ENCODE peak calls at places on chromosomes 12 and 14, in four cellular contexts. B is neural crest cell, Z is HFF-Myc, T is foreskin fibroblast. I is an unnamed sample.

GRCh38 chr12:16358896-16359295 is 11.5 kb downstream of the MGST1 start:
- DNase-seq in B (no peak), Z (no peak), T (no peak), I (no peak)

GRCh38 chr14:80658733-80659132 is 282.8 kb downstream of the CEP128 start:
- DNase-seq in B (no peak), Z (no peak), T (no peak), I (no peak)

GRCh38 chr14:100278702-100279101 is 27.5 kb downstream of the SLC25A29 start:
- DNase-seq in B (no peak), Z (peak), T (peak), I (no peak)

GRCh38 chr14:65847065-65847847 is 434.7 kb downstream of the FUT8 start:
- DNase-seq in B (no peak), Z (no peak), T (no peak), I (no peak)

GRCh38 chr12:55972906-55973597 is 826 bp upstream of the RAB5B start:
- DNase-seq in B (no peak), Z (no peak), T (peak), I (no peak)

GRCh38 chr14:99257673-99258221 is 14.2 kb downstream of the BCL11B start:
- DNase-seq in B (no peak), Z (no peak), T (no peak), I (no peak)

GRCh38 chr12:62957233-62957953 is 22.4 kb upstream of the PPM1H start:
- DNase-seq in B (no peak), Z (no peak), T (no peak), I (no peak)

GRCh38 chr12:64625243-64626077 is 15.2 kb downstream of the RASSF3 start:
- DNase-seq in B (no peak), Z (peak), T (peak), I (peak)

GRCh38 chr12:131752457-131752856 is 41.6 kb downstream of the SFSWAP start:
- DNase-seq in B (no peak), Z (no peak), T (no peak), I (no peak)

GRCh38 chr12:113302925-113303640 is 31.8 kb downstream of the SLC8B1 start:
- DNase-seq in B (no peak), Z (no peak), T (no peak), I (no peak)

GRCh38 chr12:20508362-20508761 is 140.0 kb downstream of the PDE3A start:
- DNase-seq in B (no peak), Z (no peak), T (no peak), I (no peak)

GRCh38 chr12:130799051-130799450 is 40.0 kb downstream of the STX2 start:
- DNase-seq in B (no peak), Z (no peak), T (no peak), I (no peak)

GRCh38 chr12:34291426-34291901 is 269.2 kb downstream of the ALG10 start:
- DNase-seq in B (no peak), Z (no peak), T (no peak), I (no peak)

GRCh38 chr14:71408362-71409035 is 501.2 kb downstream of the PCNX1 start:
- DNase-seq in B (no peak), Z (no peak), T (no peak), I (no peak)

GRCh38 chr12:49665384-49665783 is 41.8 kb downstream of the FMNL3 start:
- DNase-seq in B (no peak), Z (no peak), T (no peak), I (no peak)

GRCh38 chr12:49666176-49666575 is 41.0 kb downstream of the FMNL3 start:
- DNase-seq in B (no peak), Z (no peak), T (no peak), I (no peak)

GRCh38 chr12:49662998-49663843 is 39.9 kb downstream of the PRPF40B start:
- DNase-seq in B (no peak), Z (peak), T (peak), I (peak)

GRCh38 chr12:49664591-49665146 is 41.3 kb downstream of the PRPF40B start:
- DNase-seq in B (no peak), Z (no peak), T (no peak), I (no peak)

GRCh38 chr12:49664167-49664566 is 40.8 kb downstream of the PRPF40B start:
- DNase-seq in B (no peak), Z (no peak), T (no peak), I (no peak)
- TF ChIP-seq CTCF in B (no peak), Z (no peak), T (no peak), I (no peak)

GRCh38 chr14:105498430-105499255 is 7.6 kb downstream of the TEDC1 start:
- DNase-seq in B (no peak), Z (no peak), T (no peak), I (no peak)

GRCh38 chr14:105501504-105502291 is 10.7 kb downstream of the TEDC1 start:
- DNase-seq in B (no peak), Z (no peak), T (no peak), I (no peak)

GRCh38 chr14:105500726-105501101 is 9.7 kb downstream of the TEDC1 start:
- DNase-seq in B (no peak), Z (no peak), T (no peak), I (no peak)

GRCh38 chr14:105499256-105500035 is 8.4 kb downstream of the TEDC1 start:
- DNase-seq in B (peak), Z (no peak), T (no peak), I (no peak)

DNA sequence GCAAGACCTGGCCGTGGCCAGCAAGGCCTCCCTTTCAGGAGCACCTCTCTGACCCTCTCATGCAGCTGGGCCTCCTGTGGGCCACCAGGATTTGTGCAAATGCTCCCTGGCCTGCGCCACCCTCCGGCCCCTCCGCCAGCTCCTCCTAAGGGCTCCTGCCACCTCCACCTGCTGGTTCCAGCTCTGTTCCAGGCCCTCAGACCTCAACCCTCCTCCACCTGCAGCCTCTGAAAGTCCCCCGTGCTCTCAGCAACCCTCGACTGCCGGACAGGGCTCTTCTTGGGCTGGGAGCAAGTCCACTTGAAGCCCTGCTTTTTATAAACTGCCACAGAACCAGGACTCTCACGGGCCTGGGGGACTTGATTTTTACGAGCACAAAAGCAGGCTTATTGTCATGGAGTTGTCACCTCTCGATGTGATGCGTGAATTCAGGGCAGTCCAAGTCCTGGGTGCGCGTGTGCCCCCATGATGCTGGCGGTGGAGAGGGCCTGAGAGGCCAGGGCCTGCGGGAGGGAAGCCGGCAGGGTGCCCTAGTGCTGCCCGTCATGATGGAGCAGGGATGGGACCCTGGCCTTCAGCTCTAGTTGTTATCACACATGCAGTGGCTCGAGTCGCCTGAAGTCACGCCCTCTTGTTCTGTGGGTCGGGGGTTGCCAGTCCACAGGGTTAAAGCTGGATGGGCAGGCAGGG is 9.1 kb downstream of the TEDC1 start:
- DNase-seq in B (no peak), Z (no peak), T (no peak), I (no peak)
- TF ChIP-seq CTCF in B (no peak), Z (no peak), T (no peak), I (no peak)

GRCh38 chr14:58950555-58950954 is 237.9 kb upstream of the DAAM1 start:
- DNase-seq in B (no peak), Z (no peak), T (no peak), I (no peak)
- TF ChIP-seq CTCF in B (no peak), Z (no peak), T (no peak), I (no peak)

GRCh38 chr12:81330480-81330879 is 252.6 kb downstream of the ACSS3 start:
- DNase-seq in B (no peak), Z (no peak), T (no peak), I (no peak)
- TF ChIP-seq CTCF in B (peak), Z (no peak), T (no peak), I (no peak)

GRCh38 chr12:57897296-57897974 is 43.9 kb upstream of the ATP23 start:
- DNase-seq in B (no peak), Z (no peak), T (no peak), I (no peak)

GRCh38 chr12:57895337-57896138 is 45.8 kb upstream of the ATP23 start:
- DNase-seq in B (no peak), Z (no peak), T (peak), I (no peak)

GRCh38 chr12:57896139-57896436 is 45.3 kb upstream of the ATP23 start:
- DNase-seq in B (no peak), Z (no peak), T (no peak), I (no peak)

GRCh38 chr12:57898308-57898970 is 42.9 kb upstream of the ATP23 start:
- DNase-seq in B (no peak), Z (no peak), T (no peak), I (no peak)

DNA sequence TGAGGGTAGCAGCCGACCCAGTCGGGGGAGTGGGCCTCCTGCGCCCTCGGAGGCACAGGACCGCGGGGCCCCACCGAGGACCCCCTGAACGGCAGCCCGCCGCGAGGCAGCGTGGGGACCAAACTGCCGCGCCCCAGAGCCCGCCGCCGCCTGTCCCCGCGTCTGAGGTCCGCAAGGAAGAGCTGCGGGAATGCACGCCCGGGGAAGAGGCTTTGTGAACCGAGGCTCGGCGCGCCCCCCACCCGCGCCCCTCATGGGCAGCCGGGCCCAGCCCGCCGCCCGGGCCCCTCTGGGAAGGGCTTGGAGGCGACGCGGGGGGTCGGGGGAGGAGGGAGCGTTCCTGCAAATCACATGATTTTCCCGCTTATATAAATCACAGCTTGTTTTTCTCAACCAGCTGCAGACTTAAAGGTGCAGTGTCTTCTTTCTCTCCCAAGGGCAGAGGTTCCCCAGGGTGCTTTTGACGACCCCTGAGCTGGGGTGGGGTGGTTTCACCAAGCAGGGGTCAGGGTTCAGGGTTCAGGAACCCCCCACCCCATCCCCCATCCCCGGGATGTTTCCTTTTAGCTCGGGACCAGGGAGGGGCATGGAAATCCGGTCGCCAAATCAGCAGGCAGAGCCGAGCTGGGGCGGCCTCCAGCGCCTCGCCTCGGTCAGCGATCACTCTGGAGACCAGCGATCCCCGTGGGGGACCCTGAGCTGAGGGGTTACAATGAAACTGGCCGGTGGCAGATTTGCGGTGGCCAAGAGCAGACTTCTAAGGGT is 44.7 kb upstream of the ATP23 start:
- DNase-seq in B (peak), Z (no peak), T (peak), I (peak)
- TF ChIP-seq CTCF in B (no peak), Z (no peak), T (peak), I (peak)

GRCh38 chr12:4717806-4718205 is 2.4 kb upstream of the GALNT8 start:
- DNase-seq in B (no peak), Z (no peak), T (no peak), I (no peak)
- TF ChIP-seq CTCF in B (no peak), Z (no peak), T (no peak), I (no peak)

GRCh38 chr12:115583591-115583990 is 693.9 kb downstream of the MED13L start:
- DNase-seq in B (no peak), Z (no peak), T (no peak), I (no peak)
- TF ChIP-seq CTCF in B (no peak), Z (no peak), T (no peak), I (no peak)

GRCh38 chr12:102543494-102543893 is 63.1 kb upstream of the IGF1 start:
- DNase-seq in B (no peak), Z (no peak), T (no peak), I (no peak)
- TF ChIP-seq CTCF in B (no peak), Z (peak), T (peak), I (peak)

GRCh38 chr14:32013083-32013482 is 64.0 kb upstream of the ARHGAP5 start:
- DNase-seq in B (no peak), Z (no peak), T (no peak), I (no peak)
- TF ChIP-seq CTCF in B (peak), Z (no peak), T (no peak), I (no peak)

GRCh38 chr12:17975763-17976162 is 114.2 kb downstream of the RERGL start:
- DNase-seq in B (no peak), Z (no peak), T (no peak), I (no peak)

GRCh38 chr12:17971850-17972249 is 118.1 kb downstream of the RERGL start:
- DNase-seq in B (no peak), Z (no peak), T (no peak), I (no peak)

GRCh38 chr12:17975239-17975638 is 114.8 kb downstream of the RERGL start:
- DNase-seq in B (no peak), Z (no peak), T (no peak), I (no peak)

GRCh38 chr12:17976202-17976601 is 113.8 kb downstream of the RERGL start:
- DNase-seq in B (no peak), Z (no peak), T (no peak), I (no peak)
- TF ChIP-seq CTCF in B (peak), Z (no peak), T (no peak), I (no peak)